ENCODE peak calls at places on chromosome 7, in four cellular contexts. Z, H, U and V are unnamed samples.

GRCh38 chr7:1901431-1902210 is 231.5 kb downstream of the ELFN1 start:
- DNase-seq in H (no peak), U (no peak), Z (peak), V (no peak)

GRCh38 chr7:123797673-123798526 is 47.1 kb upstream of the HYAL4 start:
- DNase-seq in Z (no peak), H (peak), U (peak), V (peak)

GRCh38 chr7:116218051-116218645 is 7.8 kb downstream of the TES start:
- DNase-seq in Z (no peak), H (peak), U (no peak), V (peak)

GRCh38 chr7:5549096-5549896 is 125.7 kb upstream of the TNRC18 start:
- DNase-seq in U (no peak), H (peak), Z (peak), V (peak)

GRCh38 chr7:99243751-99244337 is 28.8 kb upstream of the MYH16 start:
- DNase-seq in H (no peak), Z (no peak), U (no peak), V (no peak)

GRCh38 chr7:48899932-48900331 is 24.4 kb upstream of the CDC14C start:
- DNase-seq in H (no peak), U (no peak), Z (no peak), V (no peak)

GRCh38 chr7:128831994-128832879 is 2.0 kb downstream of the FLNC start:
- DNase-seq in H (peak), U (no peak), Z (no peak), V (no peak)

GRCh38 chr7:109246330-109247077 is 676.8 kb downstream of the DNAJB9 start:
- DNase-seq in Z (no peak), U (no peak), H (no peak), V (no peak)

GRCh38 chr7:151043959-151044358 is 4.4 kb upstream of the ASIC3 start:
- DNase-seq in U (no peak), H (no peak), Z (no peak), V (no peak)

GRCh38 chr7:23254051-23254681 is 7.6 kb downstream of the GPNMB start:
- DNase-seq in U (no peak), Z (no peak), H (no peak), V (no peak)

GRCh38 chr7:46145412-46145811 is 224.3 kb upstream of the IGFBP3 start:
- DNase-seq in H (peak), U (peak), Z (no peak), V (peak)

GRCh38 chr7:158374586-158374985 is 213.0 kb downstream of the PTPRN2 start:
- DNase-seq in H (no peak), Z (no peak), U (no peak), V (no peak)

GRCh38 chr7:467393-467828 is 52.2 kb downstream of the PDGFA start:
- DNase-seq in H (no peak), U (no peak), Z (no peak), V (no peak)
- TF ChIP-seq CTCF in H (no peak), U (no peak), Z (no peak), V (no peak)

GRCh38 chr7:88363869-88364268 is 57.2 kb upstream of the STEAP4 start:
- DNase-seq in U (no peak), H (no peak), Z (no peak), V (no peak)
- TF ChIP-seq CTCF in U (no peak), H (no peak), Z (no peak), V (no peak)

GRCh38 chr7:141444956-141445355 is 106.3 kb upstream of the AGK start:
- DNase-seq in U (no peak), H (no peak), Z (no peak), V (no peak)
- TF ChIP-seq CTCF in U (no peak), H (no peak), Z (no peak), V (no peak)

DNA sequence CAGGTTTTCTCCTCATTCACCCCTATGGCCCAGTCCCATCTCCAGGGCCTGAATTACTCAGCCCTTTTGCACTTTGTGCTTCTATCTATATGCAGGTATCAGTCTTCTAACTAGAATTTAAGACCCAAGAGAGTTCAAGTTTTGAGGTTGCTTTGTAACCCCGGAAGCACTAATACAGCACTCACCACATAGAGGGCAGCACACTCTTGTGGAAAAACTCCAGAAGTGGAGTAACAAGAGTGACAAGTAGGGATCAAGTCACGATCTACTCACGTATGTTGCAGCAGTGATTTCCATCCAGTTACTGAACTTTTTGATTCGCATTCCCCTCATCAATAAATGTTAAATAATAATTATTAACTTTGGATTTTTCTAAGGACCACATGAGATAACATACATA is 151.0 kb downstream of the CHCHD3 start:
- DNase-seq in H (peak), U (no peak), Z (no peak), V (peak)
- TF ChIP-seq CTCF in H (peak), U (no peak), Z (peak), V (peak)

DNA sequence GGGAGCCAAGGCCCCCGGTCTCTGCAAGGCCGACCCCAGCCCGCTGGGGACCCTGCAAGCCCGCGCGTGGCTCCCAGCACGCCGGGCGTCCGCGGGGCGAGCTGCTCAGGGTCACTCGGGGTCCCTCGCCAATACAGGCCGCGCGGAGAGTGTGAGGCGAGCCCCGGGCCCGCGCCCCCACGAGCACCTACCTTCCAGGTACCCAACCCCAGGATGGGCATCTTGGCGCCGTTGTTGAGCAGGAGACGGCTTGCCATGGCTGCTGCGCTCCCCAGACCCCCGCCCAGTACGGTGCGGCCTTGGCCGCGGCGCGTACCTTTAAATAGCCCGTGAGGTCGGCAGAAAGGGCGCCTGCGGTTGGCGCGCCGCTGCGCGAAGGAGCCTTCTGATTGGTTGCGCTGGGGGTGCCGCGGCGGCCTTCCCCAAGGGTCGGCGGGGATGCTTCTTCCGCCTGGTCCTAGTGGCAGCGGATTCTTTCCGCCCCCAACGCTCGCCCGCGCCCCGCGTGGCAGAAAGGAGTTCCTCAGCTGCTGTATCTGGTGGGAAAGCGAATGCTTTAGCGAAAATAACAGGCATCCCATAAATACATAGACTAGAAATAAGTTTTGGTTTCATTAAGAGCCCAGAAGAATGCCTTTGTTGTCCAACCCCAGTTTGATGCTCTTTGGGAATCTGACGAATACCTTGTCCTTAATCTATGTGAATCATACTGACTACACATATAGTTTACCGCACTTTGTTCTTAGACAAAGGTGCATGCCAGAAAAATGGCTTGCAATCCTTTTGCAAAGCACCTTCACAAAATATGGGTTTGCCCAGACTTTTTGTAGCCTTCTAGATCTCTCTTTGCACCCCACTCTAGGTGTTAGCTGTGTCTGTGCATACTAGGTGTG is at the start of gene AKR1B1:
- DNase-seq in U (peak), H (peak), Z (peak), V (peak)
- TF ChIP-seq CTCF in U (peak), H (peak), Z (peak), V (peak)